ENCODE peak calls at places on chromosomes 5 and 9, in four cellular contexts. One of them, this sample, is unnamed.

GRCh38 chr9:33924978-33925797 is 108.2 kb downstream of the UBE2R2 start:
- DNase-seq in neural progenitor cell: peak; percentile 80
- DNase-seq in PC-9: no peak
- DNase-seq in heart left ventricle: peak; percentile 43
- DNase-seq in this sample: no peak

GRCh38 chr5:141245250-141245717 is at the start of gene PCDHB15:
- DNase-seq in neural progenitor cell: peak; percentile 75
- DNase-seq in PC-9: peak; percentile 11
- DNase-seq in heart left ventricle: no peak
- DNase-seq in this sample: no peak

GRCh38 chr5:122180863-122181519 is 51.6 kb downstream of the ZNF474 start:
- DNase-seq in neural progenitor cell: no peak
- DNase-seq in PC-9: no peak
- DNase-seq in heart left ventricle: no peak
- DNase-seq in this sample: no peak

GRCh38 chr9:131667576-131667975 is 72.3 kb downstream of the RAPGEF1 start:
- DNase-seq in neural progenitor cell: no peak
- DNase-seq in PC-9: no peak
- DNase-seq in heart left ventricle: no peak
- DNase-seq in this sample: no peak

GRCh38 chr9:33076031-33076359 is 479 bp downstream of the SMU1 start:
- DNase-seq in neural progenitor cell: peak; percentile 43
- DNase-seq in PC-9: no peak
- DNase-seq in heart left ventricle: no peak
- DNase-seq in this sample: no peak

GRCh38 chr9:123176230-123176629 is 92.2 kb downstream of the STRBP start:
- DNase-seq in neural progenitor cell: no peak
- DNase-seq in PC-9: no peak
- DNase-seq in heart left ventricle: no peak
- DNase-seq in this sample: no peak

GRCh38 chr9:102769307-102769706 is 225.8 kb upstream of the CYLC2 start:
- DNase-seq in neural progenitor cell: no peak
- DNase-seq in PC-9: no peak
- DNase-seq in heart left ventricle: no peak
- DNase-seq in this sample: no peak

GRCh38 chr9:18542837-18543405 is 69.0 kb downstream of the ADAMTSL1 start:
- DNase-seq in neural progenitor cell: no peak
- DNase-seq in PC-9: no peak
- DNase-seq in heart left ventricle: no peak
- DNase-seq in this sample: no peak

GRCh38 chr5:147898875-147899401 is 7.4 kb downstream of the C5orf46 start:
- DNase-seq in neural progenitor cell: no peak
- DNase-seq in PC-9: no peak
- DNase-seq in heart left ventricle: no peak
- DNase-seq in this sample: no peak

GRCh38 chr9:114677418-114677817 is 4.6 kb downstream of the TEX48 start:
- DNase-seq in neural progenitor cell: no peak
- DNase-seq in PC-9: peak; percentile 85
- DNase-seq in heart left ventricle: no peak
- DNase-seq in this sample: no peak

GRCh38 chr9:109590945-109591344 is 92.8 kb upstream of the PTPN3 start:
- DNase-seq in neural progenitor cell: no peak
- DNase-seq in PC-9: no peak
- DNase-seq in heart left ventricle: peak; percentile 77
- DNase-seq in this sample: no peak

GRCh38 chr9:109586993-109587392 is 88.9 kb upstream of the PTPN3 start:
- DNase-seq in neural progenitor cell: no peak
- DNase-seq in PC-9: no peak
- DNase-seq in heart left ventricle: no peak
- DNase-seq in this sample: no peak

GRCh38 chr9:109588415-109588814 is 90.3 kb upstream of the PTPN3 start:
- DNase-seq in neural progenitor cell: no peak
- DNase-seq in PC-9: no peak
- DNase-seq in heart left ventricle: no peak
- DNase-seq in this sample: no peak

GRCh38 chr9:109593612-109594011 is 95.5 kb upstream of the PTPN3 start:
- DNase-seq in neural progenitor cell: no peak
- DNase-seq in PC-9: no peak
- DNase-seq in heart left ventricle: no peak
- DNase-seq in this sample: no peak

GRCh38 chr9:109591691-109592090 is 93.6 kb upstream of the PTPN3 start:
- DNase-seq in neural progenitor cell: no peak
- DNase-seq in PC-9: no peak
- DNase-seq in heart left ventricle: no peak
- DNase-seq in this sample: no peak
- H3K4me1 ChIP-seq in neural progenitor cell: no peaks in the 10 kb centered on the region
- H3K4me1 ChIP-seq in PC-9: peaks cover 6% of the 10 kb centered on the region
- H3K4me1 ChIP-seq in heart left ventricle: no peaks in the 10 kb centered on the region
- H3K4me1 ChIP-seq in this sample: no peaks in the 10 kb centered on the region

DNA sequence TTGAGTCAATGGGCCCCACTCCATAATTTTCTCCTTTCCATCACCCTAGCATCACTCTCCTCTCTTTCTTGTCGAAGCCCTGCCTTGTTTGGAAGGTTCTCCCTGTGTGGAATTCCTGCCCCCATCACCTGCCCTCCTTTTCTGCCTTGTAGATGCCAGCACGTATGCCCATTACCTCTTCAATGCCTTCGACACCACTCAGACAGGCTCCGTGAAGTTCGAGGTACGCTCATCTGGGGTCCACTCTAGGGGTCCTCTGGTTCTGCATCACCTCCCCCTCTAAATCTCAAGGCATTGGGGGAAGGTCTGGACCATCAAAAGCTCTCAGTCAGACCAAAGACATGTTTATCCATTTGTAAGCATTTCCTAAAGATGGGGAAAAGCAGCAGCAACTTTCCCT is 61.8 kb upstream of the GABRP start:
- DNase-seq in neural progenitor cell: no peak
- DNase-seq in PC-9: no peak
- DNase-seq in heart left ventricle: no peak
- DNase-seq in this sample: no peak
- H3K4me1 ChIP-seq in neural progenitor cell: no peaks in the 10 kb centered on the region
- H3K4me1 ChIP-seq in PC-9: no peaks in the 10 kb centered on the region
- H3K4me1 ChIP-seq in heart left ventricle: no peaks in the 10 kb centered on the region
- H3K4me1 ChIP-seq in this sample: no peaks in the 10 kb centered on the region

GRCh38 chr5:154780128-154780527 is 25.0 kb downstream of the LARP1 start:
- DNase-seq in neural progenitor cell: no peak
- DNase-seq in PC-9: no peak
- DNase-seq in heart left ventricle: no peak
- DNase-seq in this sample: no peak
- H3K4me1 ChIP-seq in neural progenitor cell: peaks cover 45% of the 10 kb centered on the region
- H3K4me1 ChIP-seq in PC-9: peaks cover 14% of the 10 kb centered on the region
- H3K4me1 ChIP-seq in heart left ventricle: peaks cover 92% of the 10 kb centered on the region
- H3K4me1 ChIP-seq in this sample: peaks cover 99% of the 10 kb centered on the region

GRCh38 chr9:109417054-109417453 is 81.1 kb downstream of the PTPN3 start:
- DNase-seq in neural progenitor cell: no peak
- DNase-seq in PC-9: no peak
- DNase-seq in heart left ventricle: no peak
- DNase-seq in this sample: no peak

GRCh38 chr9:109421034-109421700 is 76.9 kb downstream of the PTPN3 start:
- DNase-seq in neural progenitor cell: no peak
- DNase-seq in PC-9: no peak
- DNase-seq in heart left ventricle: peak; percentile 68
- DNase-seq in this sample: peak; percentile 83

GRCh38 chr9:109417585-109418544 is 80.2 kb downstream of the PTPN3 start:
- DNase-seq in neural progenitor cell: no peak
- DNase-seq in PC-9: no peak
- DNase-seq in heart left ventricle: peak; percentile 62
- DNase-seq in this sample: peak; percentile 25

GRCh38 chr9:109418827-109419226 is 79.3 kb downstream of the PTPN3 start:
- DNase-seq in neural progenitor cell: peak; percentile 80
- DNase-seq in PC-9: no peak
- DNase-seq in heart left ventricle: no peak
- DNase-seq in this sample: no peak

DNA sequence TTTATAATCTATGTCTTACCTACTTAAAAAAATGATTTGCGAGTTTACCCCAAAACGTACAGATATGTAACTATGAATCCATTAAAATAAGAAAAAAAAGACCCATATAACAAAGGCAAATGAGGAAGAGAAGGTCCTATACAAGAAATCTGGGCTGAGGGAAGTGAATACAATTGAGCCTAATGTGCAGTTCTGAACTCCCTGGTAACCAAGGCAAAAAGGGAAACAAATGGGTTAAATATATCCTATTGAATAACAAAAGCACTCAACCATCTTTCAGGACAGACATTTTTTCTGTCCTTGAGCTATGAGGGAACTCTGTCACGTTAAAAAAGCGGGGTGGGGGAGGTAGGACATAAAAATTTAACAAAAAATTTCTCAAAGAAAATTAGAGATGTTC is 78.6 kb downstream of the PTPN3 start:
- DNase-seq in neural progenitor cell: no peak
- DNase-seq in PC-9: no peak
- DNase-seq in heart left ventricle: no peak
- DNase-seq in this sample: no peak
- H3K4me1 ChIP-seq in neural progenitor cell: peaks cover 59% of the 10 kb centered on the region
- H3K4me1 ChIP-seq in PC-9: no peaks in the 10 kb centered on the region
- H3K4me1 ChIP-seq in heart left ventricle: no peaks in the 10 kb centered on the region
- H3K4me1 ChIP-seq in this sample: peaks cover 84% of the 10 kb centered on the region

DNA sequence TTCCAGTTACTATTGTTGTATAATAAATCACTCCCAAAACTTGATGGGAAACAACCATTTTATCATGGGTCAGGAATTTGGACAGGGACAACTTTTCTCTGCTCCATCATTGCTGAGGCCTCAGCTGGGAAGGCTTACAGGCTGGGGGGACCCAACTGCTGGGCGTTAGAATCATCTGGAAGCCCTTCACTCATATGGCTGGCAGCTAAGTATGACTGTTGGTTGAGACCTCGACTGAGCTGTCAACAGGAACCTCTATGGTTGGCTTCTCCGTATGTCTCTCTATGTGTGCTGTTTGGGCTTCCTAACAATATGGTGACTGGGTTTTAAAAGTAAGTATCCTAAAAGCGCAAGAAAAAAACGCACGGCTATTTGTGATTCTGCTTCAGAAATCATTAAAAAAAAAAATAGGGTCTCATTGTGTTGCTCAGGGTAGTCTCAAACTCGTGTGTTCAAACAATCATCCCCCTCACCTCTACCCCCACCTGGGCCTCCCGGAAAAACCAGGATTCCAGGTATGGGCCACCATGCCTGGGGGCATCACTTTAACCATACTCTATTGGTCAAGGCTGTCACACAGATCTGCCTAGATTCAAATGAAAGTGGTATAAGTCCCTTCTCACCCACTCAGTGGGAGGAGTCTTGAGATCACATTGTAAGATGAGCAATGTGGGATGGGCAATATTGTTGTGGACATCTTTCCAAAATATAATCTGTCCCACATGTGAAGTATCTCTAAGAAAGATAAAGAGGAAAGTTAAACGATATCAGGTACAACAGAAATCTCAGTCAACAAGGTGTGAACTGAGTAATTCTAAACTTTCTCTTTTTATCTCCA is 15.2 kb downstream of the FNBP1 start:
- DNase-seq in neural progenitor cell: no peak
- DNase-seq in PC-9: no peak
- DNase-seq in heart left ventricle: no peak
- DNase-seq in this sample: no peak
- H3K4me1 ChIP-seq in neural progenitor cell: no peaks in the 10 kb centered on the region
- H3K4me1 ChIP-seq in PC-9: peaks cover 50% of the 10 kb centered on the region
- H3K4me1 ChIP-seq in heart left ventricle: peaks cover 100% of the 10 kb centered on the region
- H3K4me1 ChIP-seq in this sample: peaks cover 71% of the 10 kb centered on the region

DNA sequence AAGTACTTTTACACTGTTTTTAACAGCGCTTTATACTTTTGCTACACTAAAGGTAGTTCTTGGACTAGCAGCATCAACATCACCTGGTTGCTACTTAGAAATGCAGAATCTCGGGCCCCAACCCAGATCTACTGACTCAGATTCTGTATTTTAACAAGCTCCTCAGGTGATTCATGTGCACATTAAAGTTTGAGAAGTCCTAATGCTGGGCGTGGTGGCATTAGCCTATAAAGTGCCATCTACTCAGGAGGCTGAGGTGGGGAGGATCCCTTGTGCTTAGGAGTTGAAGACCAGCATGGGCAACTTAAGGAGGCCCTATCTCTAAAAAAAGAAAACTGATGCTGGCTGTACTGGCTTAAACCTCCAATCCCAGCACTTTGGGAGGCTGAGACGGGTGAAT is 26.7 kb downstream of the TMEM252 start:
- DNase-seq in neural progenitor cell: no peak
- DNase-seq in PC-9: no peak
- DNase-seq in heart left ventricle: no peak
- DNase-seq in this sample: no peak
- H3K4me1 ChIP-seq in neural progenitor cell: peaks cover 10% of the 10 kb centered on the region
- H3K4me1 ChIP-seq in PC-9: no peaks in the 10 kb centered on the region
- H3K4me1 ChIP-seq in heart left ventricle: peaks cover 11% of the 10 kb centered on the region
- H3K4me1 ChIP-seq in this sample: peaks cover 6% of the 10 kb centered on the region

GRCh38 chr5:479566-480319 is 36.8 kb downstream of the EXOC3 start:
- DNase-seq in neural progenitor cell: no peak
- DNase-seq in PC-9: no peak
- DNase-seq in heart left ventricle: no peak
- DNase-seq in this sample: no peak
- H3K4me1 ChIP-seq in neural progenitor cell: no peaks in the 10 kb centered on the region
- H3K4me1 ChIP-seq in PC-9: peaks cover 11% of the 10 kb centered on the region
- H3K4me1 ChIP-seq in heart left ventricle: peaks cover 5% of the 10 kb centered on the region
- H3K4me1 ChIP-seq in this sample: peaks cover 8% of the 10 kb centered on the region

GRCh38 chr9:12790883-12791282 is 16.1 kb downstream of the LURAP1L start:
- DNase-seq in neural progenitor cell: no peak
- DNase-seq in PC-9: no peak
- DNase-seq in heart left ventricle: no peak
- DNase-seq in this sample: no peak
- H3K4me1 ChIP-seq in neural progenitor cell: no peaks in the 10 kb centered on the region
- H3K4me1 ChIP-seq in PC-9: peaks cover 20% of the 10 kb centered on the region
- H3K4me1 ChIP-seq in heart left ventricle: peaks cover 7% of the 10 kb centered on the region
- H3K4me1 ChIP-seq in this sample: peaks cover 4% of the 10 kb centered on the region

GRCh38 chr9:113614843-113615648 is 151.5 kb downstream of the RGS3 start:
- DNase-seq in neural progenitor cell: no peak
- DNase-seq in PC-9: no peak
- DNase-seq in heart left ventricle: peak; percentile 77
- DNase-seq in this sample: no peak
- H3K4me1 ChIP-seq in neural progenitor cell: peaks cover 21% of the 10 kb centered on the region
- H3K4me1 ChIP-seq in PC-9: peaks cover 6% of the 10 kb centered on the region
- H3K4me1 ChIP-seq in heart left ventricle: peaks cover 53% of the 10 kb centered on the region
- H3K4me1 ChIP-seq in this sample: peaks cover 19% of the 10 kb centered on the region

GRCh38 chr5:177447066-177447610 is 524 bp downstream of the PRR7 start:
- DNase-seq in neural progenitor cell: peak; percentile 94
- DNase-seq in PC-9: peak; percentile 67
- DNase-seq in heart left ventricle: no peak
- DNase-seq in this sample: no peak
- H3K4me1 ChIP-seq in neural progenitor cell: peaks cover 17% of the 10 kb centered on the region
- H3K4me1 ChIP-seq in PC-9: peaks cover 18% of the 10 kb centered on the region
- H3K4me1 ChIP-seq in heart left ventricle: peaks cover 32% of the 10 kb centered on the region
- H3K4me1 ChIP-seq in this sample: peaks cover 13% of the 10 kb centered on the region

This sample was measured in psoas muscle.